ENCODE peak calls at places on chromosomes 6 and 20, in seven cellular contexts. O is spleen, Z is adrenal gland, N is neural progenitor cell, G is tibial artery, P is IMR-90, C is ovary. V is an unnamed sample.

GRCh38 chr6:13535306-13535705 is 39.1 kb upstream of the SIRT5 start:
- DNase-seq in O (no peak), P (no peak), G (no peak), Z (no peak), N (no peak), C (no peak), V (no peak)

GRCh38 chr6:96923400-96923799 is 1.1 kb upstream of the KLHL32 start:
- DNase-seq in P (no peak), N (no peak), Z (no peak), G (no peak), O (no peak), C (no peak), V (no peak)

GRCh38 chr6:141734441-141734840 is 398.3 kb upstream of the GJE1 start:
- DNase-seq in P (no peak), O (no peak), G (no peak), C (no peak), Z (no peak), N (no peak), V (no peak)

GRCh38 chr6:132198896-132199295 is 202.4 kb downstream of the MOXD1 start:
- DNase-seq in N (no peak), C (no peak), Z (no peak), G (no peak), O (no peak), P (peak; percentile 87), V (no peak)

GRCh38 chr6:113854531-113855499 is 2.3 kb upstream of the MARCKS start:
- DNase-seq in O (peak; percentile 93), Z (peak; percentile 58), N (peak; percentile 94), G (peak; percentile 63), C (peak; percentile 81), P (peak; percentile 79), V (peak; percentile 92)

GRCh38 chr20:19522080-19522801 is 235.8 kb upstream of the RIN2 start:
- DNase-seq in Z (no peak), O (no peak), P (no peak), N (no peak), G (no peak), C (no peak), V (no peak)

GRCh38 chr6:43744490-43744889 is 25.5 kb upstream of the VEGFA start:
- DNase-seq in P (no peak), C (no peak), Z (no peak), G (no peak), N (no peak), O (peak; percentile 72), V (peak; percentile 7)

GRCh38 chr20:58835231-58835630 is 15.5 kb downstream of the GNAS-AS1 start:
- DNase-seq in C (no peak), G (no peak), P (no peak), Z (no peak), O (no peak), N (no peak), V (no peak)

GRCh38 chr20:46128310-46129151 is 10.4 kb downstream of the CD40 start:
- DNase-seq in G (no peak), N (peak; percentile 75), Z (peak; percentile 44), C (no peak), O (peak; percentile 74), P (no peak), V (peak; percentile 59)

GRCh38 chr6:109821494-109821893 is 130.4 kb downstream of the FIG4 start:
- DNase-seq in C (no peak), O (no peak), P (no peak), N (no peak), Z (no peak), G (no peak), V (no peak)

GRCh38 chr20:42447270-42447669 is 742.4 kb downstream of the PTPRT start:
- DNase-seq in Z (no peak), P (no peak), N (no peak), O (no peak), C (no peak), G (no peak), V (no peak)

GRCh38 chr6:7769702-7770101 is 43.8 kb downstream of the BMP6 start:
- DNase-seq in G (no peak), P (peak; percentile 47), O (no peak), Z (no peak), N (no peak), C (no peak), V (no peak)

GRCh38 chr20:63328026-63328700 is 33.0 kb downstream of the CHRNA4 start:
- DNase-seq in C (no peak), P (no peak), Z (no peak), G (no peak), O (peak; percentile 55), N (no peak), V (no peak)

GRCh38 chr6:83601119-83601518 is 88.8 kb downstream of the PRSS35 start:
- DNase-seq in O (no peak), G (no peak), Z (no peak), N (no peak), C (no peak), P (no peak), V (no peak)

GRCh38 chr6:142773859-142774258 is 171.1 kb downstream of the HIVEP2 start:
- DNase-seq in C (no peak), N (no peak), O (no peak), G (no peak), P (no peak), Z (no peak), V (no peak)

GRCh38 chr6:132041706-132042105 is 90.5 kb upstream of the CCN2 start:
- DNase-seq in O (no peak), Z (no peak), G (no peak), N (no peak), P (peak; percentile 81), C (no peak), V (no peak)

DNA sequence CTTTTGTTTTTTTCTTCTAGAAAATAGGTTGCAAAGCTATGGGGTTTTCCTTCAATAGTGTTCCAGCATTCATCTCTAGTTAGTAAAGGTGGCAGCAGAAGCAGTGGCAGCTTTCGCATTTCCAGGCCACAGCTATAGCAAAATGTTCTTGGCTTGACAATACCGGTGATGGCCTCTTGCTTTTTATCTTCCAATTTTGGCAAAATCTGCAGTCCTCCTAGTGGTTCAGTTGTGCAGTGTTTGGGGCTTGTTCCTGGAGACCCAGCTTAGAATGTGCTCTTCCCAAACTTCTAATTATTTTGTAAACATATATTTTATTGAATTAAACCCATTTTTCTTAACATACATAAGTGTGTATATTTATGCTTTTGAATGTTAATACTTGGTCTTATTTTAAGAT is 370.6 kb upstream of the MAN1A1 start:
- DNase-seq in O (no peak), Z (no peak), C (no peak), P (peak; percentile 1), G (no peak), N (no peak), V (no peak)
- TF ChIP-seq CTCF in O (no peak), Z (peak; percentile 27), C (no peak), P (no peak), G (no peak), N (peak; percentile 34), V (no peak)

GRCh38 chr6:26025047-26025893 is 62.0 kb upstream of the HFE start:
- DNase-seq in P (peak; percentile 91), C (no peak), O (no peak), G (no peak), Z (no peak), N (no peak), V (no peak)
- H3K4me3 ChIP-seq in P (no peak overlapping the region), C (no peak overlapping the region), O (no peak overlapping the region), G (peak overlapping the region; percentile 76), Z (no peak overlapping the region), N (peak overlapping the region; percentile 64), V (no peak overlapping the region)

GRCh38 chr20:57536759-57537724 is 12.1 kb upstream of the CTCFL start:
- DNase-seq in C (no peak), Z (no peak), G (no peak), O (no peak), P (no peak), N (no peak), V (no peak)

GRCh38 chr20:57531986-57532566 is 7.1 kb upstream of the CTCFL start:
- DNase-seq in P (no peak), O (no peak), G (no peak), N (no peak), Z (no peak), C (no peak), V (no peak)

GRCh38 chr20:57539889-57540288 is 14.9 kb upstream of the CTCFL start:
- DNase-seq in P (no peak), Z (no peak), G (no peak), C (no peak), O (no peak), N (no peak), V (no peak)

GRCh38 chr20:57535297-57535696 is 10.4 kb upstream of the CTCFL start:
- DNase-seq in C (no peak), O (no peak), N (no peak), Z (no peak), P (no peak), G (no peak), V (no peak)

GRCh38 chr20:57536120-57536708 is 11.3 kb upstream of the CTCFL start:
- DNase-seq in O (no peak), P (no peak), N (no peak), G (no peak), Z (no peak), C (no peak), V (no peak)
- H3K27ac ChIP-seq in O (no peak overlapping the region), P (no peak overlapping the region), N (no peak overlapping the region), G (no peak overlapping the region), Z (no peak overlapping the region), C (no peak overlapping the region), V (no peak overlapping the region)

GRCh38 chr20:57122481-57123138 is 143.8 kb downstream of the BMP7 start:
- DNase-seq in C (no peak), G (no peak), Z (no peak), N (no peak), O (no peak), P (no peak), V (no peak)

GRCh38 chr20:57126481-57127092 is 139.9 kb downstream of the BMP7 start:
- DNase-seq in C (peak; percentile 23), Z (no peak), N (no peak), G (no peak), P (no peak), O (no peak), V (no peak)

GRCh38 chr20:57123139-57123903 is 143.1 kb downstream of the BMP7 start:
- DNase-seq in O (no peak), G (no peak), N (no peak), Z (no peak), P (no peak), C (no peak), V (no peak)

GRCh38 chr20:57124346-57124745 is 142.1 kb downstream of the BMP7 start:
- DNase-seq in N (no peak), P (no peak), C (no peak), G (no peak), O (no peak), Z (no peak), V (no peak)

DNA sequence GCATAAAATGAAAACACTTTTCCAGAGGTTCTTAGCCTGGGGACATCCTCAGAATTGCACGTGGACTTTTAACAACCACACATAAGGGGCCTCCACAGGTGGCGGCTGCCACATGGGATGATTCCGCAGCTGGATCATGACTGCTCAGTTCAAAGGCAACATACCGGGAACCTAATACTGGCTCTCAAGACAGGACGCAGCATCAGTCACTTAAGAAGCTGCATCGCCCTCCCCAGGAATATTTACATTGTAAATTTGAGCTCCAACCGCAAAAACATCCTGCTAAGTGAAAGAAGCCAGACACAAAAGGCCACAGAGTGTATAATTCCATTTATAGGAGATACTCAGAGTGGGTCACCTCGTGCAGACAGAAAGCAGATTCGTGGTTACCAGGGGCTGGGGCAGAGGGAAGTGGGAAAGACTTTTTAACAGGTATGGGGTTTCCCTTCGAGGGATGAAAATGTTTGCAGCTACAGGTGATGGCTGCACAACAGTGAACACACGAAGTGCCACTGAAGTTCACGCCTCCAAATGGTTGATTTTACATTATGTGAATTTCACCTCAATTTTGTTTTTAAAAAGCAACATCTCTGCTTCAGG is 141.5 kb downstream of the BMP7 start:
- DNase-seq in O (no peak), P (no peak), N (no peak), C (no peak), Z (no peak), G (no peak), V (no peak)
- TF ChIP-seq CTCF in O (no peak), P (no peak), N (no peak), C (no peak), Z (no peak), G (no peak), V (no peak)

V was measured in upper lobe of left lung.